ENCODE peak calls at places on chromosomes 11 and 22, in four cellular contexts. W is stomach, M is breast epithelium, Y is transverse colon. N is an unnamed sample.

GRCh38 chr11:129815596-129816461 is at the start of gene TMEM45B:
- DNase-seq in Y (peak; percentile 82), W (peak; percentile 75), M (peak; percentile 69), N (peak; percentile 67)

GRCh38 chr11:94597896-94598295 is 30.7 kb downstream of the PIWIL4 start:
- DNase-seq in M (no peak), Y (no peak), W (peak; percentile 45), N (peak; percentile 16)

GRCh38 chr22:47987885-47988515 is 1225.5 kb downstream of the TBC1D22A start:
- DNase-seq in W (no peak), Y (no peak), M (no peak), N (no peak)

GRCh38 chr11:34068098-34068497 is 16.6 kb downstream of the CAPRIN1 start:
- DNase-seq in Y (no peak), M (no peak), W (no peak), N (no peak)

GRCh38 chr22:45142376-45142775 is 21.3 kb upstream of the NUP50 start:
- DNase-seq in Y (no peak), M (no peak), W (no peak), N (no peak)

GRCh38 chr11:11265994-11266606 is 87.0 kb downstream of the CSNK2A3 start:
- DNase-seq in M (no peak), W (peak; percentile 56), Y (peak; percentile 60), N (peak; percentile 75)

GRCh38 chr22:26648011-26648497 is 9.3 kb upstream of the MIAT start:
- DNase-seq in W (no peak), M (no peak), Y (peak; percentile 22), N (peak; percentile 89)

GRCh38 chr11:371051-371450 is 1.8 kb downstream of the B4GALNT4 start:
- DNase-seq in M (no peak), W (no peak), Y (no peak), N (no peak)

GRCh38 chr11:38687008-38687407 is 2089.0 kb upstream of the RAG2 start:
- DNase-seq in Y (no peak), M (no peak), W (no peak), N (no peak)

GRCh38 chr11:30740071-30740470 is 153.9 kb upstream of the MPPED2 start:
- DNase-seq in W (no peak), M (no peak), Y (no peak), N (no peak)

DNA sequence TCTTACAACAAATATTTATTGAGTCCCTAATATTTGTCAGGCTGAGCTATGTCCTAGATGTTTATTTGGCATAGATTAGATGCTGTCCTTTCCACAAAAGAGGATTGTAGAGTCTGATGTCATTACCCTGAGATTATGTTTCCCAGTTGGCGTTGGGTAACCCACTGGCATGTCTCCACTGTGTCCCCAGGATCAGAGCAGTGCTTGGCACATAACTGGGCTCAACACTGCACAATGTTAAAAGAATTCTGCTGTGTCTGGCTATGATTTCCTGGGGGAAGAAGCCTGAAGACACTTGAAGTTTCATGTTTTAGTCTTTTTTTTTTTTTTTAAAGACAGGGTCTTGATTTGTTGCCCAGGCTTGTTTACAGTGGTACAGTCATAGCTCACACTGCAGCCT is 4.1 kb downstream of the RCN1 start:
- DNase-seq in W (no peak), Y (no peak), M (no peak), N (no peak)
- TF ChIP-seq POLR2AphosphoS5 in W (no peak), Y (no peak), M (no peak), N (no peak)

GRCh38 chr22:35299717-35300497 is at the start of gene TOM1:
- DNase-seq in Y (peak; percentile 98), W (peak; percentile 98), M (peak; percentile 97), N (peak; percentile 99)

GRCh38 chr22:35305525-35306070 is 5.9 kb downstream of the TOM1 start:
- DNase-seq in Y (no peak), M (no peak), W (no peak), N (no peak)

GRCh38 chr22:35299217-35299716 is 427 bp upstream of the TOM1 start:
- DNase-seq in W (no peak), Y (no peak), M (no peak), N (no peak)

GRCh38 chr22:35303029-35303624 is 3.4 kb downstream of the TOM1 start:
- DNase-seq in M (no peak), Y (no peak), W (no peak), N (no peak)

DNA sequence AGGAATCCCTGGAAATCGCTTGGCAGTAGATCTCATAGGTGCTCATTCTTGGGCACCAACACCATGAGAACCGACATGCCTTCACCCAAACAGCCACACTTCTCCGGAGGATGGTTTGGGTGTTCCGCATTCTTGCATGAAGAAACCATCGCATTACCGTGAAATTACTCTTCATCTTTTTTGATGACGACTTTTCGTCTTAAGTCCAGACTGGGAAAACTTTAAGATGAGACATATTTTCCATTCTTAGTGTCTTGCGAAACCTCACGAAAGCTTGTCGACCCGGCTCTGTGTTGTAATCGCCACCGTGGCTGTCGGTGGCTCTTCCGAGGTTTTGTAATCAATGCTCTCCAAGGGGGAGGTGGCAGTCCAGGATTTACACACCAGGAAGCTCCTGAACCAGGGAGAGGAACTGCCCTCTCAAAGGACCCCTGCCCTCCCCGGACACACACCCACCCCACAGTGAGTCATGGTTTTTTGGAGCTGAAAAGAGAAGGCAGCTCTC is 1.7 kb downstream of the TOM1 start:
- DNase-seq in M (no peak), W (no peak), Y (peak; percentile 39), N (peak; percentile 31)
- TF ChIP-seq POLR2AphosphoS5 in M (peak; percentile 87), W (peak; percentile 31), Y (peak; percentile 45), N (no peak)

GRCh38 chr11:111265421-111265820 is 19.9 kb downstream of the POU2AF2 start:
- DNase-seq in W (no peak), Y (no peak), M (no peak), N (no peak)
- TF ChIP-seq POLR2AphosphoS5 in W (no peak), Y (peak; percentile 62), M (no peak), N (no peak)

GRCh38 chr11:66051766-66052663 is at the start of gene SF3B2:
- DNase-seq in M (peak; percentile 96), W (peak; percentile 98), Y (peak; percentile 98), N (peak; percentile 98)
- TF ChIP-seq POLR2AphosphoS5 in M (peak; percentile 94), W (peak; percentile 74), Y (peak; percentile 80), N (peak; percentile 73)

GRCh38 chr11:1400168-1401000 is 10.7 kb downstream of the BRSK2 start:
- DNase-seq in Y (no peak), M (no peak), W (no peak), N (no peak)

GRCh38 chr11:1402355-1402754 is 12.6 kb downstream of the BRSK2 start:
- DNase-seq in Y (no peak), W (no peak), M (no peak), N (no peak)

GRCh38 chr11:1402776-1403620 is 13.3 kb downstream of the BRSK2 start:
- DNase-seq in W (no peak), Y (no peak), M (no peak), N (no peak)

GRCh38 chr11:1401001-1401445 is 11.3 kb downstream of the BRSK2 start:
- DNase-seq in W (no peak), M (no peak), Y (no peak), N (no peak)

GRCh38 chr11:1401656-1402221 is 12.0 kb downstream of the BRSK2 start:
- DNase-seq in W (peak; percentile 66), M (peak; percentile 75), Y (peak; percentile 59), N (peak; percentile 87)
- TF ChIP-seq POLR2AphosphoS5 in W (no peak), M (no peak), Y (no peak), N (no peak)

DNA sequence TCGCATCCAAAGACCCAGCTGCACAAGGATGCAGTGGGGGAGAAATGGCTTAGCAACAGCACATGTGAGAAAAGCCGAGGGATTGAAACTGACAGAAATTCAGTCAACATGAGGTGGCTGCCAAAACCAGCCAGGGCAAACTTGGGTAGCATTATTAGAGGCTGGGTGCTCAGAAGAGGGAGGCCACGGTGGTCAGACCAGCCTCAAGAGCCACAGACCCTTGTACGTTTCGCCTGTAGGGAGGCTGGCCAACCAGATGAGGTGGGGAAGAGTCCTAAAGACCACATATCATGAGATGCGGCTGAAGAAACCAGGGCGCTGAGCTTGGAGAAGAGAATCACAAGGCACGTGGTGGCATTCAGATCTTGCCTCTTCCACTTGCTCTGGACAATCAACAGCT is 7.8 kb upstream of the SLC22A8 start:
- DNase-seq in Y (no peak), W (no peak), M (no peak), N (no peak)
- TF ChIP-seq POLR2AphosphoS5 in Y (no peak), W (no peak), M (no peak), N (no peak)

GRCh38 chr11:119381186-119381988 is at the start of gene USP2:
- DNase-seq in M (peak; percentile 98), W (peak; percentile 98), Y (peak; percentile 97), N (peak; percentile 97)
- TF ChIP-seq POLR2AphosphoS5 in M (peak; percentile 79), W (no peak), Y (peak; percentile 52), N (no peak)

DNA sequence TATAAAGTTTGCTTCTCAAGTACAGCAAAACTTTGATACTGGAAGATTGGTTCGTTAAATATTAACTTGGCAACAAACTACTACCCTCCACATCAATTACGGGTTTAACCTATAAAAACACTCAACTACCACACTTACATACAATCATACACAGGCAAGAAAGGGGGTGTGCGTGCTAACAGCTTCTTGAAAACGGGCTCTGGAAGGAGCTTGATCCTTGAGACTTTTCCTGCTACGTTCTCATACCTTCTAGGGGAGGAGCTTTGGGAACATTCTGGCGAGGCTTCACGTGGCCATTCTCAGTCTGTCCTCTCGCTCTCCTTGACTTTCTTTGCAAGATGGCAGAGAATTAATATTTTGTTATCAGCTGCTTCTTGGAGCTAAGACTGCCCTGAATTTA is 6.8 kb upstream of the ESAM start:
- DNase-seq in Y (peak; percentile 57), M (no peak), W (no peak), N (no peak)
- TF ChIP-seq POLR2AphosphoS5 in Y (no peak), M (no peak), W (peak; percentile 7), N (no peak)

DNA sequence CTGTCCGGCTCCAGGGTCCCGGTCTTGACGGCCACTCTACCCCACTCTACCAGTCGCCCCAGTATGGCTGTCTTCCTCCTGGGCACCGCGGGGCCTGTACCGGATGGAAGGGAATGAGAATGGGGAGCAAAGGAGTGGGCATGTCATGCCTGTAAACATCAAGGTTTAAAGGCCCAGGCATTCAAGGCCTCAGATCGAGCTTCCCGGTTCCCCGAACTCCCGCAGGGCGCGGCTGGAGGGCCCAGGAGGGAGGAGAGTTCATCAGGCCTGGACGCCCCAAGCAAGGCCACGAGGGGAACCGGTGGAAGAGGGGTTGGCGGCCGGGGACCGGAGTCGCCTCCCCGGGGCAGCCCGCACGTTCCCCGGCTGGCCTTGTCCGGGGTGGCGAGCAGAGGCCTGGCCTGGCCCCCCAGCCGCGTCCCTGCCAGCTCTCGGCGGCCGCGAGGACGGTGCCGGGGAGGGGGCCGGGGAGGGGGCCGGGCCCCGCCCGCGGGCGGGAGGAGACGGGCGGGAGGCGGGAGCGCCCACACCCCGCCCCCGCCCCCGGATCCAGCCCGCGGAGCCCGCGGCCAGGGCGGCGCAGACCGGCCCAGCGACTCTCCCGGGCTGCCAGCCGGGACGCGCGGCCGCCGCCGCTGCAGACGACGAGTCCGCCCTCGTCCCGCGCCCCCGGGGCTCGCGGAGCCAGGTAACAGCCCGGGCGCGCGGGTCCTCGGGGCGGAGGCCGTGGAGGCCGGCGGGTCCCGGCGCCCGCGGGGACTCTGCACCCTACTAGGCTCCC is at the start of gene CDC42EP1:
- DNase-seq in W (peak; percentile 74), M (no peak), Y (peak; percentile 75), N (peak; percentile 72)
- TF ChIP-seq POLR2AphosphoS5 in W (peak; percentile 66), M (no peak), Y (no peak), N (no peak)